ENCODE peak calls at places on chromosomes 7 and 10, in four cellular contexts. S is breast epithelium; N is left ventricle myocardium superior; Y is activated T-helper 1 cell treated with anti-CD3 and anti-CD28 coated beads, Interleukin-2, amount 50 U/mL, for 16 hours. I is an unnamed sample.

GRCh38 chr7:129536323-129536722 is 34.0 kb downstream of the SMKR1 start:
- DNase-seq in S (no peak), N (no peak), Y (no peak), I (no peak)

GRCh38 chr7:24573008-24573553 is at the start of gene PALS2:
- DNase-seq in S (peak; percentile 55), N (peak; percentile 84), Y (peak; percentile 55), I (peak; percentile 65)

GRCh38 chr10:27779462-27779861 is 33.8 kb upstream of the MKX start:
- DNase-seq in S (no peak), N (no peak), Y (no peak), I (no peak)

GRCh38 chr10:96512524-96512991 is 1.2 kb downstream of the TLL2 start:
- DNase-seq in S (no peak), N (peak; percentile 74), Y (no peak), I (no peak)

GRCh38 chr7:19060870-19061269 is 56.6 kb downstream of the TWIST1 start:
- DNase-seq in S (no peak), N (no peak), Y (no peak), I (no peak)

GRCh38 chr10:47031251-47031952 is 120.2 kb downstream of the PTPN20 start:
- DNase-seq in S (peak; percentile 48), N (no peak), Y (no peak), I (no peak)

GRCh38 chr7:118844748-118845147 is 620.2 kb downstream of the ANKRD7 start:
- DNase-seq in S (no peak), N (no peak), Y (no peak), I (no peak)

GRCh38 chr7:43037531-43037930 is 74.9 kb upstream of the HECW1 start:
- DNase-seq in S (no peak), N (no peak), Y (no peak), I (no peak)

GRCh38 chr7:21883069-21883468 is 62.6 kb downstream of the CDCA7L start:
- DNase-seq in S (no peak), N (no peak), Y (no peak), I (no peak)

GRCh38 chr7:131586759-131587158 is 30.3 kb upstream of the PODXL start:
- DNase-seq in S (no peak), N (no peak), Y (no peak), I (no peak)

GRCh38 chr10:92778091-92778490 is 70.2 kb upstream of the EXOC6 start:
- DNase-seq in S (no peak), N (no peak), Y (no peak), I (no peak)